ENCODE peak calls at places on chromosomes 4 and X, in four cellular contexts. One of them, this sample, is unnamed.

GRCh38 chr4:85430697-85431096 is 44.3 kb upstream of the ARHGAP24 start:
- DNase-seq in T follicular helper cell: no peak
- DNase-seq in hippocampal formation: no peak
- DNase-seq in activated CD4-positive, CD25-positive, alpha-beta regulatory T cell: no peak
- DNase-seq in this sample: no peak

GRCh38 chr4:3465698-3466671 is 2.9 kb downstream of the DOK7 start:
- DNase-seq in T follicular helper cell: no peak
- DNase-seq in hippocampal formation: no peak
- DNase-seq in activated CD4-positive, CD25-positive, alpha-beta regulatory T cell: no peak
- DNase-seq in this sample: no peak

GRCh38 chr4:87092389-87093141 is 127.9 kb downstream of the KLHL8 start:
- DNase-seq in T follicular helper cell: no peak
- DNase-seq in hippocampal formation: no peak
- DNase-seq in activated CD4-positive, CD25-positive, alpha-beta regulatory T cell: no peak
- DNase-seq in this sample: no peak

GRCh38 chr4:153507679-153508073 is 41.5 kb downstream of the TMEM131L start:
- DNase-seq in T follicular helper cell: no peak
- DNase-seq in hippocampal formation: no peak
- DNase-seq in activated CD4-positive, CD25-positive, alpha-beta regulatory T cell: no peak
- DNase-seq in this sample: no peak

GRCh38 chr4:95838192-95838591 is 1.7 kb upstream of the PDHA2 start:
- DNase-seq in T follicular helper cell: no peak
- DNase-seq in hippocampal formation: no peak
- DNase-seq in activated CD4-positive, CD25-positive, alpha-beta regulatory T cell: no peak
- DNase-seq in this sample: no peak

GRCh38 chr4:21181716-21182115 is 481.5 kb downstream of the PACRGL start:
- DNase-seq in T follicular helper cell: no peak
- DNase-seq in hippocampal formation: no peak
- DNase-seq in activated CD4-positive, CD25-positive, alpha-beta regulatory T cell: no peak
- DNase-seq in this sample: no peak

GRCh38 chrX:149513713-149514427 is 8.8 kb upstream of the IDS start:
- DNase-seq in T follicular helper cell: no peak
- DNase-seq in hippocampal formation: no peak
- DNase-seq in activated CD4-positive, CD25-positive, alpha-beta regulatory T cell: no peak
- DNase-seq in this sample: no peak

GRCh38 chr4:184383497-184384055 is 90.8 kb downstream of the IRF2 start:
- DNase-seq in T follicular helper cell: no peak
- DNase-seq in hippocampal formation: no peak
- DNase-seq in activated CD4-positive, CD25-positive, alpha-beta regulatory T cell: no peak
- DNase-seq in this sample: no peak